ENCODE peak calls at places on chromosomes 2 and 18, in eight cellular contexts. P, F, E, S, K, Z, N and X are unnamed samples.

GRCh38 chr2:58671675-58672074 is 430.6 kb upstream of the FANCL start:
- DNase-seq in P (no peak), F (no peak), E (no peak), S (no peak), K (no peak), Z (no peak), N (no peak), X (no peak)

GRCh38 chr18:12313530-12314245 is 5.6 kb downstream of the TUBB6 start:
- DNase-seq in P (no peak), F (no peak), E (no peak), S (no peak), K (no peak), Z (no peak), N (no peak), X (no peak)

GRCh38 chr18:7230646-7231349 is at the start of gene LRRC30:
- DNase-seq in P (no peak), F (no peak), E (no peak), S (no peak), K (no peak), Z (no peak), N (no peak), X (no peak)

GRCh38 chr2:241069821-241070281 is 32.2 kb downstream of the MTERF4 start:
- DNase-seq in P (no peak), F (no peak), E (no peak), S (no peak), K (no peak), Z (peak), N (no peak), X (no peak)

GRCh38 chr2:5803547-5803946 is 111.4 kb downstream of the SOX11 start:
- DNase-seq in P (no peak), F (no peak), E (no peak), S (no peak), K (peak), Z (no peak), N (peak), X (no peak)

GRCh38 chr2:63665806-63666205 is 77.0 kb downstream of the MDH1 start:
- DNase-seq in P (no peak), F (peak), E (no peak), S (peak), K (peak), Z (no peak), N (peak), X (no peak)

GRCh38 chr2:197296861-197297260 is 13.7 kb downstream of the ANKRD44 start:
- DNase-seq in P (no peak), F (no peak), E (no peak), S (no peak), K (no peak), Z (no peak), N (no peak), X (no peak)

GRCh38 chr2:225270861-225271260 is 128.6 kb upstream of the NYAP2 start:
- DNase-seq in P (peak), F (peak), E (peak), S (no peak), K (peak), Z (no peak), N (peak), X (peak)

GRCh38 chr2:215998636-215999035 is 14.7 kb downstream of the MREG start:
- DNase-seq in P (no peak), F (no peak), E (no peak), S (no peak), K (no peak), Z (no peak), N (no peak), X (no peak)

GRCh38 chr2:224968051-224968450 is 74.2 kb downstream of the DOCK10 start:
- DNase-seq in P (no peak), F (no peak), E (no peak), S (no peak), K (no peak), Z (no peak), N (peak), X (no peak)

GRCh38 chr2:141560723-141561122 is 570.1 kb downstream of the LRP1B start:
- DNase-seq in P (no peak), F (no peak), E (no peak), S (no peak), K (no peak), Z (no peak), N (no peak), X (no peak)

GRCh38 chr18:73693091-73693490 is 454.5 kb downstream of the FBXO15 start:
- DNase-seq in P (no peak), F (no peak), E (no peak), S (no peak), K (no peak), Z (no peak), N (no peak), X (no peak)

GRCh38 chr2:174681983-174682577 is 82.2 kb downstream of the CHRNA1 start:
- DNase-seq in P (peak), F (peak), E (peak), S (no peak), K (no peak), Z (peak), N (no peak), X (peak)

GRCh38 chr2:45607701-45608100 is 3.4 kb downstream of the SRBD1 start:
- DNase-seq in P (peak), F (peak), E (no peak), S (no peak), K (no peak), Z (no peak), N (peak), X (peak)

GRCh38 chr2:55109219-55109891 is 59.1 kb upstream of the RTN4 start:
- DNase-seq in P (no peak), F (peak), E (no peak), S (no peak), K (peak), Z (no peak), N (peak), X (peak)

GRCh38 chr18:3051718-3052410 is 38.9 kb upstream of the LPIN2 start:
- DNase-seq in P (peak), F (no peak), E (no peak), S (no peak), K (no peak), Z (no peak), N (no peak), X (peak)

GRCh38 chr2:65390134-65390533 is 42.3 kb downstream of the SPRED2 start:
- DNase-seq in P (no peak), F (no peak), E (peak), S (no peak), K (no peak), Z (peak), N (no peak), X (no peak)

GRCh38 chr2:73998933-73999332 is 14.2 kb downstream of the TET3 start:
- DNase-seq in P (no peak), F (no peak), E (no peak), S (no peak), K (no peak), Z (no peak), N (no peak), X (no peak)

GRCh38 chr2:135072125-135072997 is 20.3 kb downstream of the RAB3GAP1 start:
- DNase-seq in P (no peak), F (no peak), E (no peak), S (no peak), K (no peak), Z (no peak), N (no peak), X (no peak)

GRCh38 chr2:241812730-241813079 is 3.7 kb downstream of the NEU4 start:
- DNase-seq in P (no peak), F (no peak), E (peak), S (no peak), K (no peak), Z (no peak), N (no peak), X (no peak)

GRCh38 chr2:157488877-157489276 is 45.0 kb upstream of the CYTIP start:
- DNase-seq in P (no peak), F (no peak), E (no peak), S (no peak), K (no peak), Z (no peak), N (no peak), X (peak)

GRCh38 chr2:145845207-145845894 is 1325.4 kb upstream of the ZEB2 start:
- DNase-seq in P (no peak), F (peak), E (no peak), S (no peak), K (peak), Z (no peak), N (peak), X (no peak)

GRCh38 chr2:21467280-21467818 is 343.6 kb downstream of the TDRD15 start:
- DNase-seq in P (no peak), F (no peak), E (no peak), S (no peak), K (no peak), Z (no peak), N (no peak), X (no peak)

GRCh38 chr2:12819098-12819465 is 102.3 kb downstream of the TRIB2 start:
- DNase-seq in P (peak), F (peak), E (no peak), S (peak), K (peak), Z (no peak), N (peak), X (peak)

GRCh38 chr18:45739848-45740247 is 15.9 kb downstream of the SLC14A1 start:
- DNase-seq in P (no peak), F (no peak), E (no peak), S (no peak), K (no peak), Z (no peak), N (no peak), X (no peak)

GRCh38 chr18:45741056-45741455 is 17.1 kb downstream of the SLC14A1 start:
- DNase-seq in P (no peak), F (no peak), E (no peak), S (no peak), K (no peak), Z (no peak), N (no peak), X (no peak)

GRCh38 chr18:45734944-45735343 is 11.0 kb downstream of the SLC14A1 start:
- DNase-seq in P (no peak), F (no peak), E (no peak), S (no peak), K (no peak), Z (no peak), N (no peak), X (no peak)

GRCh38 chr18:45739268-45739667 is 15.3 kb downstream of the SLC14A1 start:
- DNase-seq in P (no peak), F (no peak), E (no peak), S (no peak), K (no peak), Z (no peak), N (no peak), X (no peak)

GRCh38 chr18:45738660-45739059 is 14.7 kb downstream of the SLC14A1 start:
- DNase-seq in P (no peak), F (no peak), E (no peak), S (no peak), K (no peak), Z (no peak), N (no peak), X (no peak)
- TF ChIP-seq CTCF in P (no peak), F (no peak), E (no peak), S (peak), K (no peak), Z (no peak), N (peak), X (no peak)

GRCh38 chr2:178478102-178478441 is 328 bp downstream of the FKBP7 start:
- DNase-seq in P (peak), F (peak), E (peak), S (no peak), K (peak), Z (peak), N (peak), X (peak)

GRCh38 chr2:178479758-178480226 is 465 bp upstream of the PLEKHA3 start:
- DNase-seq in P (no peak), F (no peak), E (no peak), S (no peak), K (no peak), Z (no peak), N (no peak), X (no peak)

GRCh38 chr2:178480227-178481181 is at the start of gene PLEKHA3:
- DNase-seq in P (peak), F (peak), E (peak), S (peak), K (peak), Z (peak), N (peak), X (peak)

GRCh38 chr2:178478442-178479274 is at the start of gene FKBP7:
- DNase-seq in P (peak), F (peak), E (peak), S (no peak), K (peak), Z (peak), N (peak), X (peak)

DNA sequence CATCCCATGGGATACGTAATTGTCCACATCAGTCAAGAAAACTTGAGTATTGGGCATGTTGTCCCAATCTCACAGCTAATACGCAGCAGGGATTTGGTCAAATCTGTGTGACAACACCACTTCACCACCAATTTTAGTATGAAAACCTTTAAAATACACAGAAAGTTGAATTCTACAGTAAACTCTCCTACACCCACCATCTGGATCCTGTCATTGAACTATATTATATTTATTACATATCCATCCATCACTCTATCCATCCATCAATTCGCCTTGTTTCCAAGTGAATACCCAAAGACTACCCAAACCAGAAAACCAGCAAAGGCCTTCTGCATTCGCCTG is 846 bp upstream of the FKBP7 start:
- DNase-seq in P (no peak), F (no peak), E (no peak), S (no peak), K (no peak), Z (no peak), N (no peak), X (no peak)
- TF ChIP-seq CTCF in P (no peak), F (no peak), E (no peak), S (no peak), K (no peak), Z (no peak), N (no peak), X (no peak)

DNA sequence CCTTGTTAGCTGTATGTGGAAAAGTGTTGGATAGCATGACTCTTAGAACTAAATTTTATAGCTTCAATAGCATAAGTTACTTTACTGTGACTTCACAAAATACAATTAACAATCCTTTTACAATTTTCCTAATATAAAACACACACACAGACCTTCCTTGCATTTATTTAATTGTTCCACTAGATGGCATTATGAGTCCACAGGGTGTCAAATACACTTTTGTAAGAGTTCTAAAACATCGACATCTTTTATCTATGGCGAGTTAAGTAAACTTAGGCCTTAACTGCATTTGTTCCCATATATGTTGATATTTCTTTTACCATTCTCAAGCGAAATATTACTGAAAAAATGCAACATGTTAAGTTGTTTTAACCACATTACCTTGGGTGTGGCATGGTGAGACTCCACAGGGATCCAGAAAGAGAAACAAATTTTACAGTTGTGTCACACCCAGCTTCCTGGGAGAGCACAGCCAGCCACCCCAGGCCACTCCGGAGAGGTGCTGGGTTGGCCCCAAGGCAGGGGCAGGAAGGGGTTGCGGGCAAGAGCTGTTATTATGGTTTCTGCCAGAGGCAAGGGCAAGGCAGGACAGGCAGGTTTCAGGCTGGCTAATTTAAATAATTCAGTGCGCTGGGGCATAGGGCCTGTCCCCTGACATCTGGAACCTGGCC is 312.4 kb upstream of the MC4R start:
- DNase-seq in P (no peak), F (peak), E (peak), S (peak), K (peak), Z (no peak), N (peak), X (no peak)
- TF ChIP-seq CTCF in P (peak), F (peak), E (peak), S (peak), K (peak), Z (no peak), N (peak), X (peak)

GRCh38 chr2:218518876-218519275 is 49.3 kb downstream of the USP37 start:
- DNase-seq in P (no peak), F (no peak), E (no peak), S (no peak), K (no peak), Z (no peak), N (no peak), X (no peak)

GRCh38 chr2:218513676-218514075 is 54.5 kb downstream of the USP37 start:
- DNase-seq in P (no peak), F (no peak), E (no peak), S (no peak), K (peak), Z (no peak), N (peak), X (no peak)

GRCh38 chr2:218517434-218518206 is 50.5 kb downstream of the USP37 start:
- DNase-seq in P (no peak), F (peak), E (peak), S (peak), K (no peak), Z (no peak), N (no peak), X (no peak)

GRCh38 chr2:218516614-218517013 is 51.5 kb downstream of the USP37 start:
- DNase-seq in P (no peak), F (peak), E (no peak), S (no peak), K (peak), Z (no peak), N (peak), X (no peak)
- TF ChIP-seq CTCF in P (peak), F (peak), E (no peak), S (peak), K (peak), Z (no peak), N (peak), X (peak)

DNA sequence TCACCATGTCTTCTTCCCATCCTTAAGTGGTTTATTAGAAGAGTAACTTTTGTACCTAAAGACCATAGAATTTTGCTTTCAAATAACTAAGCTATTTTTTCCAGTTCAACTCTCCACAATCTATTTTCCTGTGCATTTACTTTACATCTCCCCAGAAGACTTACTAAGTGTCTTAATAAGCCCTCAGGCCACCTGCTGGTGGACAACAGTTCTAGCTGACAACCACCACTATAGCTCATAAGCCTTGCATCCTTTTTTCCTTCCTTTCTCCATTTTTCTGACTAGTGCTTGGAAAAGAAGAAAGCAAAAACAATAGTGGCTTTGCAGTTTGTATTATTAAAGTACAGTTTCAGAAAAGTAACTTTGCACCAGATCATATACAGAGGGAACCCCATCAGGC is 149.5 kb upstream of the TMEM200C start:
- DNase-seq in P (no peak), F (peak), E (no peak), S (no peak), K (peak), Z (no peak), N (peak), X (no peak)
- TF ChIP-seq CTCF in P (no peak), F (peak), E (no peak), S (peak), K (peak), Z (no peak), N (peak), X (no peak)